ENCODE peak calls at places on chromosomes 4 and X, in seven cellular contexts. One of them, this sample, is unnamed.

GRCh38 chr4:84691170-84691691 is 108.3 kb downstream of the CDS1 start:
- DNase-seq in breast epithelium: no peak
- DNase-seq in cardiac muscle cell: no peak
- DNase-seq in tibial artery: no peak
- DNase-seq in testis: no peak
- DNase-seq in WERI-Rb-1: no peak
- DNase-seq in mammary epithelial cell: peak
- DNase-seq in this sample: peak

GRCh38 chr4:7964459-7964858 is 24.8 kb upstream of the AFAP1 start:
- DNase-seq in breast epithelium: no peak
- DNase-seq in cardiac muscle cell: no peak
- DNase-seq in tibial artery: no peak
- DNase-seq in testis: no peak
- DNase-seq in WERI-Rb-1: no peak
- DNase-seq in mammary epithelial cell: no peak
- DNase-seq in this sample: no peak

GRCh38 chr4:159046683-159047082 is 56.2 kb upstream of the RAPGEF2 start:
- DNase-seq in breast epithelium: no peak
- DNase-seq in cardiac muscle cell: no peak
- DNase-seq in tibial artery: no peak
- DNase-seq in testis: no peak
- DNase-seq in WERI-Rb-1: no peak
- DNase-seq in mammary epithelial cell: no peak
- DNase-seq in this sample: no peak

GRCh38 chr4:102730968-102731533 is 29.7 kb downstream of the MANBA start:
- DNase-seq in breast epithelium: no peak
- DNase-seq in cardiac muscle cell: no peak
- DNase-seq in tibial artery: no peak
- DNase-seq in testis: no peak
- DNase-seq in WERI-Rb-1: no peak
- DNase-seq in mammary epithelial cell: no peak
- DNase-seq in this sample: no peak

GRCh38 chrX:129655547-129656248 is 942 bp upstream of the APLN start:
- DNase-seq in breast epithelium: peak
- DNase-seq in cardiac muscle cell: peak
- DNase-seq in tibial artery: no peak
- DNase-seq in testis: no peak
- DNase-seq in WERI-Rb-1: peak
- DNase-seq in mammary epithelial cell: peak
- DNase-seq in this sample: no peak

GRCh38 chrX:115690554-115691216 is 129.7 kb downstream of the PLS3 start:
- DNase-seq in breast epithelium: peak
- DNase-seq in cardiac muscle cell: peak
- DNase-seq in tibial artery: peak
- DNase-seq in testis: peak
- DNase-seq in WERI-Rb-1: peak
- DNase-seq in mammary epithelial cell: peak
- DNase-seq in this sample: peak

GRCh38 chr4:174173360-174173759 is 110.1 kb downstream of the FBXO8 start:
- DNase-seq in breast epithelium: no peak
- DNase-seq in cardiac muscle cell: no peak
- DNase-seq in tibial artery: no peak
- DNase-seq in testis: no peak
- DNase-seq in WERI-Rb-1: no peak
- DNase-seq in mammary epithelial cell: no peak
- DNase-seq in this sample: no peak

GRCh38 chr4:136495076-136495475 is 1037.2 kb downstream of the PCDH18 start:
- DNase-seq in breast epithelium: no peak
- DNase-seq in cardiac muscle cell: no peak
- DNase-seq in tibial artery: no peak
- DNase-seq in testis: no peak
- DNase-seq in WERI-Rb-1: no peak
- DNase-seq in mammary epithelial cell: no peak
- DNase-seq in this sample: no peak

GRCh38 chr4:2800691-2801596 is 8.1 kb downstream of the SH3BP2 start:
- DNase-seq in breast epithelium: peak
- DNase-seq in cardiac muscle cell: peak
- DNase-seq in tibial artery: peak
- DNase-seq in testis: peak
- DNase-seq in WERI-Rb-1: peak
- DNase-seq in mammary epithelial cell: no peak
- DNase-seq in this sample: peak

GRCh38 chr4:158193171-158193749 is 17.0 kb upstream of the TMEM144 start:
- DNase-seq in breast epithelium: no peak
- DNase-seq in cardiac muscle cell: peak
- DNase-seq in tibial artery: no peak
- DNase-seq in testis: no peak
- DNase-seq in WERI-Rb-1: no peak
- DNase-seq in mammary epithelial cell: no peak
- DNase-seq in this sample: peak

GRCh38 chr4:22881416-22881815 is 188.7 kb downstream of the GBA3 start:
- DNase-seq in breast epithelium: no peak
- DNase-seq in cardiac muscle cell: no peak
- DNase-seq in tibial artery: no peak
- DNase-seq in testis: no peak
- DNase-seq in WERI-Rb-1: no peak
- DNase-seq in mammary epithelial cell: no peak
- DNase-seq in this sample: no peak

GRCh38 chr4:138225477-138225876 is 16.7 kb downstream of the SLC7A11 start:
- DNase-seq in breast epithelium: no peak
- DNase-seq in cardiac muscle cell: no peak
- DNase-seq in tibial artery: no peak
- DNase-seq in testis: no peak
- DNase-seq in WERI-Rb-1: no peak
- DNase-seq in mammary epithelial cell: no peak
- DNase-seq in this sample: no peak

GRCh38 chr4:85953651-85954018 is 406.2 kb downstream of the MAPK10 start:
- DNase-seq in breast epithelium: no peak
- DNase-seq in cardiac muscle cell: no peak
- DNase-seq in tibial artery: no peak
- DNase-seq in testis: no peak
- DNase-seq in WERI-Rb-1: no peak
- DNase-seq in mammary epithelial cell: peak
- DNase-seq in this sample: peak

GRCh38 chrX:137427813-137428212 is 138.1 kb upstream of the ZIC3 start:
- DNase-seq in breast epithelium: no peak
- DNase-seq in cardiac muscle cell: peak
- DNase-seq in tibial artery: no peak
- DNase-seq in testis: no peak
- DNase-seq in WERI-Rb-1: no peak
- DNase-seq in mammary epithelial cell: no peak
- DNase-seq in this sample: peak

GRCh38 chr4:32025840-32026459 is 1305.8 kb downstream of the PCDH7 start:
- DNase-seq in breast epithelium: no peak
- DNase-seq in cardiac muscle cell: peak
- DNase-seq in tibial artery: no peak
- DNase-seq in testis: no peak
- DNase-seq in WERI-Rb-1: no peak
- DNase-seq in mammary epithelial cell: peak
- DNase-seq in this sample: peak

GRCh38 chr4:172978848-172979247 is 189.8 kb upstream of the GALNT7 start:
- DNase-seq in breast epithelium: no peak
- DNase-seq in cardiac muscle cell: no peak
- DNase-seq in tibial artery: no peak
- DNase-seq in testis: no peak
- DNase-seq in WERI-Rb-1: no peak
- DNase-seq in mammary epithelial cell: no peak
- DNase-seq in this sample: no peak

GRCh38 chr4:18020145-18020670 is 1.3 kb downstream of the LCORL start:
- DNase-seq in breast epithelium: no peak
- DNase-seq in cardiac muscle cell: peak
- DNase-seq in tibial artery: no peak
- DNase-seq in testis: peak
- DNase-seq in WERI-Rb-1: peak
- DNase-seq in mammary epithelial cell: peak
- DNase-seq in this sample: peak

GRCh38 chr4:145218251-145218650 is 37.9 kb upstream of the OTUD4 start:
- DNase-seq in breast epithelium: no peak
- DNase-seq in cardiac muscle cell: no peak
- DNase-seq in tibial artery: no peak
- DNase-seq in testis: no peak
- DNase-seq in WERI-Rb-1: no peak
- DNase-seq in mammary epithelial cell: no peak
- DNase-seq in this sample: no peak

GRCh38 chr4:66929748-66930147 is 615.6 kb downstream of the CENPC start:
- DNase-seq in breast epithelium: no peak
- DNase-seq in cardiac muscle cell: no peak
- DNase-seq in tibial artery: no peak
- DNase-seq in testis: no peak
- DNase-seq in WERI-Rb-1: no peak
- DNase-seq in mammary epithelial cell: no peak
- DNase-seq in this sample: no peak

GRCh38 chr4:57094482-57095223 is 15.5 kb downstream of the IGFBP7 start:
- DNase-seq in breast epithelium: no peak
- DNase-seq in cardiac muscle cell: no peak
- DNase-seq in tibial artery: no peak
- DNase-seq in testis: no peak
- DNase-seq in WERI-Rb-1: no peak
- DNase-seq in mammary epithelial cell: peak
- DNase-seq in this sample: peak

GRCh38 chrX:129641941-129642340 is 12.8 kb downstream of the APLN start:
- DNase-seq in breast epithelium: no peak
- DNase-seq in cardiac muscle cell: no peak
- DNase-seq in tibial artery: no peak
- DNase-seq in testis: no peak
- DNase-seq in WERI-Rb-1: no peak
- DNase-seq in mammary epithelial cell: peak
- DNase-seq in this sample: peak

GRCh38 chr4:47251363-47252135 is 212.0 kb downstream of the COMMD8 start:
- DNase-seq in breast epithelium: no peak
- DNase-seq in cardiac muscle cell: no peak
- DNase-seq in tibial artery: no peak
- DNase-seq in testis: peak
- DNase-seq in WERI-Rb-1: no peak
- DNase-seq in mammary epithelial cell: peak
- DNase-seq in this sample: no peak

GRCh38 chrX:153727108-153727931 is 2.7 kb downstream of the ABCD1 start:
- DNase-seq in breast epithelium: no peak
- DNase-seq in cardiac muscle cell: no peak
- DNase-seq in tibial artery: peak
- DNase-seq in testis: peak
- DNase-seq in WERI-Rb-1: no peak
- DNase-seq in mammary epithelial cell: no peak
- DNase-seq in this sample: peak
- H3K4me3 ChIP-seq in breast epithelium: peak
- H3K4me3 ChIP-seq in cardiac muscle cell: no peak
- H3K4me3 ChIP-seq in tibial artery: peak
- H3K4me3 ChIP-seq in testis: peak
- H3K4me3 ChIP-seq in WERI-Rb-1: peak
- H3K4me3 ChIP-seq in mammary epithelial cell: no peak
- H3K4me3 ChIP-seq in this sample: no peak

GRCh38 chrX:18390941-18391538 is 34.4 kb upstream of the CDKL5 start:
- DNase-seq in breast epithelium: peak
- DNase-seq in cardiac muscle cell: peak
- DNase-seq in tibial artery: peak
- DNase-seq in testis: peak
- DNase-seq in WERI-Rb-1: peak
- DNase-seq in mammary epithelial cell: peak
- DNase-seq in this sample: peak
- TF ChIP-seq CTCF in breast epithelium: peak
- TF ChIP-seq CTCF in cardiac muscle cell: peak
- TF ChIP-seq CTCF in tibial artery: peak
- TF ChIP-seq CTCF in testis: peak
- TF ChIP-seq CTCF in WERI-Rb-1: peak
- TF ChIP-seq CTCF in mammary epithelial cell: peak
- TF ChIP-seq CTCF in this sample: peak

GRCh38 chr4:109303141-109303499 is 662 bp upstream of the COL25A1 start:
- DNase-seq in breast epithelium: no peak
- DNase-seq in cardiac muscle cell: no peak
- DNase-seq in tibial artery: peak
- DNase-seq in testis: no peak
- DNase-seq in WERI-Rb-1: no peak
- DNase-seq in mammary epithelial cell: no peak
- DNase-seq in this sample: peak

GRCh38 chr4:109298279-109299010 is 4.0 kb downstream of the COL25A1 start:
- DNase-seq in breast epithelium: no peak
- DNase-seq in cardiac muscle cell: peak
- DNase-seq in tibial artery: no peak
- DNase-seq in testis: no peak
- DNase-seq in WERI-Rb-1: peak
- DNase-seq in mammary epithelial cell: no peak
- DNase-seq in this sample: peak

GRCh38 chr4:109301691-109302365 is 630 bp downstream of the COL25A1 start:
- DNase-seq in breast epithelium: no peak
- DNase-seq in cardiac muscle cell: peak
- DNase-seq in tibial artery: no peak
- DNase-seq in testis: no peak
- DNase-seq in WERI-Rb-1: no peak
- DNase-seq in mammary epithelial cell: no peak
- DNase-seq in this sample: peak

DNA sequence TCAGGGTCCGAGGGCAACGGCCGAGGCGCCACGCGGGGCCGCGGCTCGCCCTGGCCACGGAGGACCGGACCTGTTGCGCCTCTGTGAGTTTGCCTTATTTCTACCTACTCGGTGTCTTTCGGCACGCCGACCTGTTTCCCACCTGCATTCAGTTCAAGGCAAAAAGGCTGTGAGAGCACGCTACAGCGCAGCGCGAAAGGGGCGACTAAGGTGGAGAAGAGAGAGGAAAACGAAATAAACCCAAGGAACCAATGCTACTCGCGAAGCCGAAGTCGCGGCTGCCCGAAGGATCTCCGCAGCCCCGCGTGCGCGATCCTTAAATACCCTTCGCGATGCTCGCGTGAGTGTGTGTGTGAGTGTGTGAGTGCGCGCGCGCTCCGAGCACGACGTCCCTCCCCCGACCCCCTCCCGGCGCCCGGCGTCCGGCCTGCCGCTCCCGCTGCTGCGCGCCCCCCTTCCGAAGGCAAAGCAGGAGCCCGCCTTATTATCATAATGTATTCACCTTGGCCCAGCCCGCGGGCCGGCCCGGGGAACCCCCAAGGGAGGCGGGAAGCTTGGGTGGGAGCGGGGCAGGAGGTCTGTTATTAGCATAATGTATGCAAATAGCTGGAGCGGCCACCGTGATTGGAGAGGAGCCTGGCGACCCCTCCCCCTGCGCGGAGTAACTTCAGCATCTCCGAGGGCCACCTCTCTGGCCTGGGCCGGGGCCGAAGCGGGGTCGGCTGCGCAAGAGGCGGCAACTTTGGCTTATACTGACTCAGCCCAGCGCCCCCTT is at the start of gene COL25A1:
- DNase-seq in breast epithelium: peak
- DNase-seq in cardiac muscle cell: peak
- DNase-seq in tibial artery: peak
- DNase-seq in testis: peak
- DNase-seq in WERI-Rb-1: peak
- DNase-seq in mammary epithelial cell: no peak
- DNase-seq in this sample: peak
- H3K4me3 ChIP-seq in breast epithelium: peak
- H3K4me3 ChIP-seq in cardiac muscle cell: peak
- H3K4me3 ChIP-seq in tibial artery: peak
- H3K4me3 ChIP-seq in testis: peak
- H3K4me3 ChIP-seq in WERI-Rb-1: peak
- H3K4me3 ChIP-seq in mammary epithelial cell: peak
- H3K4me3 ChIP-seq in this sample: peak

DNA sequence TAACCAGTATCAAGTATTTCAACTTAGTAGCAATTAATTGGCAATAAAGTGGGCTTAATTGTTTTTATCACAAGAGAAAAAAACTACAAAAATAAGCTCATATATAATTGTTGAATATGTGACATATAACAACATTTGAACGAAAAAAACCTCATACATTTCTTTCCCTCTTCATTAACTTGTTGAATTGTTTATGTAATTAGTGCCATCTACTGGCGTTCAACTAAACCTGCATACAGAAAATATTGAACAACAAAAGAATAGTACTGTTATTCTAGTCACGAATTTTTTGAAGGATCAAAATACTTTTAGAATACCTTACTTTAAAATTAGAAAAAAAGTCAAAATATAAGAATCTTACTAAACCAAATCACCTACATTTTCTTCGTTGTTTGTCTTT is 586.5 kb upstream of the FTHL17 start:
- DNase-seq in breast epithelium: no peak
- DNase-seq in cardiac muscle cell: peak
- DNase-seq in tibial artery: no peak
- DNase-seq in testis: no peak
- DNase-seq in WERI-Rb-1: no peak
- DNase-seq in mammary epithelial cell: no peak
- DNase-seq in this sample: peak
- TF ChIP-seq CTCF in breast epithelium: no peak
- TF ChIP-seq CTCF in cardiac muscle cell: peak
- TF ChIP-seq CTCF in tibial artery: peak
- TF ChIP-seq CTCF in testis: no peak
- TF ChIP-seq CTCF in WERI-Rb-1: no peak
- TF ChIP-seq CTCF in mammary epithelial cell: peak
- TF ChIP-seq CTCF in this sample: peak

This sample was measured in choroid plexus epithelial cell.